ENCODE peak calls at places on chromosomes 6 and 20, in four cellular contexts. T is right lobe of liver, H is endothelial cell, V is nephron progenitor cell. Y is an unnamed sample.

GRCh38 chr6:158557927-158558326 is 2.0 kb upstream of the TMEM181 start:
- DNase-seq in T (no peak), V (no peak), H (no peak), Y (no peak)

GRCh38 chr20:45515147-45515913 is at the start of gene SPINT3:
- DNase-seq in H (no peak), V (no peak), T (no peak), Y (no peak)

GRCh38 chr6:154638369-154638768 is 94.8 kb upstream of the SCAF8 start:
- DNase-seq in T (no peak), H (no peak), V (no peak), Y (no peak)

GRCh38 chr6:118993803-118994231 is 58.9 kb upstream of the MCM9 start:
- DNase-seq in H (no peak), T (no peak), V (no peak), Y (no peak)

GRCh38 chr6:22099241-22099640 is 197.6 kb downstream of the PRL start:
- DNase-seq in T (no peak), H (no peak), V (no peak), Y (no peak)

GRCh38 chr6:1105833-1106400 is 206.0 kb upstream of the FOXQ1 start:
- DNase-seq in T (no peak), V (no peak), H (no peak), Y (no peak)

GRCh38 chr6:6004147-6004995 is 2.4 kb downstream of the NRN1 start:
- DNase-seq in H (no peak), T (no peak), V (peak), Y (no peak)

GRCh38 chr6:37612475-37612874 is 85.2 kb downstream of the MDGA1 start:
- DNase-seq in T (no peak), V (no peak), H (no peak), Y (no peak)

GRCh38 chr20:43917380-43917779 is 2.7 kb downstream of the TOX2 start:
- DNase-seq in H (no peak), T (no peak), V (no peak), Y (no peak)

GRCh38 chr6:157094038-157094437 is 229.3 kb downstream of the TMEM242 start:
- DNase-seq in H (no peak), V (no peak), T (no peak), Y (no peak)

GRCh38 chr20:39751557-39752137 is 789.5 kb downstream of the DHX35 start:
- DNase-seq in T (no peak), V (no peak), H (no peak), Y (no peak)

GRCh38 chr6:142885182-142885867 is 59.7 kb downstream of the HIVEP2 start:
- DNase-seq in H (peak), V (peak), T (no peak), Y (peak)

GRCh38 chr6:35370799-35371493 is 28.6 kb downstream of the PPARD start:
- DNase-seq in T (peak), H (no peak), V (no peak), Y (no peak)

GRCh38 chr20:63343460-63344150 is 17.5 kb downstream of the CHRNA4 start:
- DNase-seq in T (peak), V (no peak), H (no peak), Y (no peak)

DNA sequence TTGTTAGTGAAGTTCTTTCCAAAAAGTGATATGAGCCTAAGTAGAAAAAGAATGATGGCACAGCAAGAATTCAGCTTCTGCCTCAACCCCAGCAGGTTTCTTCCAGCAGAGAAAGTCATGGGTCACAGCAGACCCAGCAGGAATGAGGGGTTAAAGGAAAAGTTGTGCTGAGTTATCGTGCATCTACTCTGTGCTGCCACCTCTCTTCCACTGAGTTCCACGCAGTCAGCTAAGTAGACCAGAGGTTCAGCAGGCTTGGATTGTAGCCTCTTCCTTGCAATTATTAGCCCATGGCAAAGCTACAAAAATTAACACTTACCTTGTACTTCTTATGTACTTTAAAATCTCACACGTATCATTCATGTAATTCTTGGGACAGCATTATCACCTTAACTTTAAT is 510.8 kb downstream of the PTPRT start:
- DNase-seq in V (no peak), H (no peak), T (no peak), Y (no peak)
- TF ChIP-seq CTCF in V (peak), H (no peak), T (peak), Y (no peak)

GRCh38 chr20:46582648-46583047 is 32.2 kb upstream of the OCSTAMP start:
- DNase-seq in T (no peak), V (no peak), H (no peak), Y (no peak)
- TF ChIP-seq CTCF in T (no peak), V (no peak), H (no peak), Y (no peak)

DNA sequence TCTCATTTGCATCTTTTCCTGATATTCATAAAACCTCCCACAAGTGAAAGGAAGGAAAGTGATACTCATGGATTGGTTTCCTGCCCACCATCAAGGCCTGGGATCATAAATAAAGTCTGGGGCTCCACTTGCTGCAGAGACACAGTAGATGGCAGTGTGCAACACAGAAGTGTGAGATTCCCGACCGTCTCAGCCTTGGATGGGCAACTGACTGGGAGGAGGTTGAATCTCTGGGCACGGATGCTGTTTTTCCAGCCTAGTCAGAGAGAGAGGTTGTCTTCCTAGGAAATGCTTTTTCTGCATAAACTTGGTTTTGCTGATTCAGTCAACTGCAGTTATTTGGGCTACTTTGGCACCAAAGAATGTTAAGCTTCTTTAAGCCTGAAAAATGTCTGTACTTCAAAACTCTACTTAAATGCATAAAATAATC is 9.9 kb upstream of the RFPL4B start:
- DNase-seq in T (no peak), V (peak), H (peak), Y (no peak)
- TF ChIP-seq CTCF in T (peak), V (peak), H (peak), Y (no peak)

DNA sequence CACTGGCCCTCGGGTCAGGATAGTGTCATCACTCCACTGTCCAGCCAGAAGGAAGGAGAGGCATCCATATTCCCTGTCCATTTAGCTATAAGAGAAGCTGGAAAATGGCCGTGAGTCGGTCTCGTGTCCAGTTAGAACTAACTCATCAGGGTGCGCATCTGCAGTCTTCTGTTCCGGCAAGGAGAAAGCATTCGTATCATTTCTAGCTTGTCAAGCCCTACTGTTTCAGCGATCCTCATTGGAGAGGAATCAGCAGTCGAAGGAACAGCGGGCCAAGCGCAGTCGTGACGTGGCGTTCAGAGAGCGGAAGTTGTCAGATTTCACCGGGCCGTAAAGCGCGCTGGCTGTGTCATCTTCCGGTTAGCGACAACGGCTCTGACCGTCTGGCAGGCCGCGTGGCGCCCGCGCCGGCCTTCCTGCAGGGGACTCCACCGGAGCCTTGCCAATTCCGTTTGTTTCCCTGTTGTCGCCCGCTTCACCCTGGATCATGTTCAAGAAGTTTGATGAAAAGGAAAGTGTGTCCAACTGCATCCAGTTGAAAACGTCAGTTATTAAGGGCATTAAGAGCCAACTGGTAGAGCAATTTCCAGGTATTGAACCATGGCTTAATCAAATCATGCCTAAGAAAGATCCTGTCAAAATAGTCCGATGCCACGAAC is 32.9 kb downstream of the HM13 start:
- DNase-seq in H (peak), T (peak), V (peak), Y (peak)
- TF ChIP-seq CTCF in H (no peak), T (no peak), V (no peak), Y (no peak)

GRCh38 chr6:135498178-135498841 is 770 bp upstream of the AHI1 start:
- DNase-seq in V (peak), H (peak), T (peak), Y (peak)

GRCh38 chr6:135493218-135493961 is 4.2 kb downstream of the AHI1 start:
- DNase-seq in H (no peak), V (no peak), T (no peak), Y (no peak)

GRCh38 chr6:135496805-135497411 is 632 bp downstream of the AHI1 start:
- DNase-seq in V (no peak), H (no peak), T (no peak), Y (no peak)

GRCh38 chr6:135499441-135500340 is 2.2 kb upstream of the AHI1 start:
- DNase-seq in V (no peak), H (no peak), T (no peak), Y (no peak)

DNA sequence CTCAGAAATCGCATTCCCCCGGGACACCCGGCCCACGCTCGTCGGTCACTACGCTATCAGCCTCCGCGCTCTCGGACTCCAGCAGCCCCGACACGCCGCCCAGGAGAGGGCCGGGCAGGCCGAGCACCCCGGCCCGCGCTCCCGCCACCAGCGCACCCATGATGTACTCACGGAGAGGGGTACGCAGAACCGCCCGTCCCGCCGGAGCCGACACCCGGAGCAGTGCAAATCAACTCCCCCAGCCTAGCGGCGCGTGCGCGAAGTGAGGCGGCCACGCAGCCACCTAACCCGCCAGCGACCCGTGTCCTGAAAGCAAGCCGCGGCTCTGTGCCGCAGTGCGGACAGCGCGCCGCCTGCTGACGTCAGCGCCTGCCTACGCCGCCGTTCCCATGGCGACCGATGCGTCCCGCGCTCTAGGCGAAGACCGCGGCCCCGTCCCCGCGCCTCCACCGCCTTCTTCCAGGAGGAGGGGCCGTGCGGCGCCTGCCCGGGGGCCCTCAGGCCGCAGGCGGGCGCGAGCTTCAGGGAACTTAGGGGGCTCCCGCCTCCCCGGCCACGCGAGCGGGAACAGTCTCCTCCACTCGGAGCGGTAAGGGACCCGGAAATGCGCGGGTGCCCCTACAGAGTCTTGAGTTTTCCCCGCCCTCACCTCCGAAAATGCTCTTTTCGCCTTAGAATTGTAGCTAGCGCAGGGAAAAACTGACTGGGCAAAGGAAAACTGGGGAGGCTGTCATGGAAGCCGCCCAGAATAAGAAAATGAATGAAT is at the start of gene AHI1:
- DNase-seq in V (peak), H (peak), T (peak), Y (peak)
- TF ChIP-seq CTCF in V (no peak), H (no peak), T (no peak), Y (no peak)

GRCh38 chr6:39391182-39391581 is 68.7 kb upstream of the KCNK16 start:
- DNase-seq in H (no peak), T (no peak), V (no peak), Y (no peak)

GRCh38 chr6:39388526-39389371 is 66.2 kb upstream of the KCNK16 start:
- DNase-seq in V (no peak), H (no peak), T (no peak), Y (no peak)

GRCh38 chr6:39393075-39393474 is 70.6 kb upstream of the KCNK16 start:
- DNase-seq in H (no peak), V (no peak), T (no peak), Y (no peak)

GRCh38 chr6:39387785-39388184 is 65.3 kb upstream of the KCNK16 start:
- DNase-seq in T (no peak), H (no peak), V (no peak), Y (no peak)

DNA sequence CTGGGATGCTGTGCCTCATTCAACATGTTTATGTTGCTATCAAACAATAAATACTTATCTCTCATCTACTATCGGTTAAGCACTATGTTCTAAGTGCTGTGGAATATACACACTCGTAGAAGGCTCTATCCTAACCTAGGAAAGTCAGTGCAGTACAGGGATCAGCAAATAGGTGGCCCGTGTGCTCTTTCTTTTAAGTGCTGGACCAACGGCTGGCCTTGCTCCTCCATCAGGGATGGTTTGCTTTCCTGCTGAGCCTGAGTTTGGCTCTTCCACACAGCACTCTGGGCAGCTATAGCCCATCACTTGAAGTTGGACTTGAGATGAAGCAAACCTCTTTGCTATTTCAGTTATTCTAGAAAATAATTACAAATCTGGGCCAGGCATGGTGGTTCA is 66.9 kb upstream of the KCNK16 start:
- DNase-seq in H (peak), T (no peak), V (no peak), Y (no peak)
- TF ChIP-seq CTCF in H (no peak), T (no peak), V (peak), Y (no peak)

GRCh38 chr6:83517500-83517899 is 5.2 kb downstream of the PRSS35 start:
- DNase-seq in V (no peak), T (no peak), H (no peak), Y (no peak)

GRCh38 chr6:83514877-83515466 is 2.6 kb downstream of the PRSS35 start:
- DNase-seq in T (no peak), H (peak), V (peak), Y (no peak)

GRCh38 chr6:83518946-83519489 is 6.7 kb downstream of the PRSS35 start:
- DNase-seq in H (no peak), V (no peak), T (no peak), Y (no peak)
- TF ChIP-seq CTCF in H (no peak), V (no peak), T (peak), Y (no peak)

GRCh38 chr6:117267766-117268534 is 2.6 kb downstream of the VGLL2 start:
- DNase-seq in V (peak), T (no peak), H (peak), Y (no peak)
- TF ChIP-seq CTCF in V (peak), T (no peak), H (peak), Y (no peak)